ENCODE peak calls at places on chromosome 11, in five cellular contexts. C is HCT116, N is cardiac muscle cell, G is heart right ventricle, B is neuronal stem cell. E is an unnamed sample. For H3K4me1 and H3K27me3, the result is how much of the 10 kb centered on the place peaks cover.

GRCh38 chr11:132981146-132981956 is 551.0 kb downstream of the OPCML start:
- DNase-seq in C (no peak), N (no peak), B (no peak), G (no peak), E (no peak)

GRCh38 chr11:13970986-13971385 is 8.5 kb downstream of the SPON1 start:
- DNase-seq in G (no peak), N (no peak), C (peak), B (no peak), E (peak)

GRCh38 chr11:23725752-23726151 is 771.1 kb upstream of the LUZP2 start:
- DNase-seq in G (no peak), N (peak), C (no peak), B (no peak), E (peak)

GRCh38 chr11:103961010-103961409 is 75.4 kb upstream of the DDI1 start:
- DNase-seq in N (peak), C (no peak), G (no peak), B (no peak), E (no peak)

GRCh38 chr11:19359425-19360000 is 118.8 kb upstream of the E2F8 start:
- DNase-seq in C (no peak), G (no peak), B (peak), N (no peak), E (no peak)

GRCh38 chr11:104881117-104881794 is 17.0 kb downstream of the CASP12 start:
- DNase-seq in C (no peak), N (no peak), G (no peak), B (no peak), E (no peak)

GRCh38 chr11:85752890-85753581 is 57.9 kb downstream of the SYTL2 start:
- DNase-seq in C (no peak), N (no peak), G (no peak), B (no peak), E (no peak)

GRCh38 chr11:6393989-6394670 is 3.9 kb downstream of the SMPD1 start:
- DNase-seq in B (no peak), C (no peak), G (no peak), N (no peak), E (no peak)

GRCh38 chr11:82056450-82056849 is 677.2 kb downstream of the FAM181B start:
- DNase-seq in C (no peak), N (no peak), G (no peak), B (no peak), E (no peak)

GRCh38 chr11:33262016-33262638 is 4.9 kb downstream of the HIPK3 start:
- DNase-seq in N (peak), B (no peak), G (no peak), C (no peak), E (no peak)

GRCh38 chr11:11416917-11417316 is 63.9 kb upstream of the CSNK2A3 start:
- DNase-seq in G (no peak), B (no peak), C (no peak), N (peak), E (no peak)

GRCh38 chr11:130499828-130500227 is 51.4 kb downstream of the ADAMTS15 start:
- DNase-seq in G (no peak), N (no peak), C (no peak), B (no peak), E (no peak)

GRCh38 chr11:34680918-34681554 is 60.1 kb downstream of the EHF start:
- DNase-seq in G (no peak), C (peak), N (peak), B (no peak), E (no peak)

GRCh38 chr11:5007561-5007960 is 12.9 kb downstream of the OR51L1 start:
- DNase-seq in C (no peak), B (no peak), G (no peak), N (no peak), E (peak)

GRCh38 chr11:44954051-44954906 is 3.6 kb upstream of the TP53I11 start:
- DNase-seq in G (no peak), B (no peak), C (no peak), N (no peak), E (no peak)

GRCh38 chr11:119551726-119552510 is 128.9 kb upstream of the THY1 start:
- DNase-seq in G (no peak), C (no peak), B (no peak), N (no peak), E (no peak)

GRCh38 chr11:121476379-121477032 is 23.7 kb upstream of the SORL1-AS1 start:
- DNase-seq in G (no peak), C (no peak), N (no peak), B (no peak), E (no peak)

GRCh38 chr11:77710358-77710757 is 72.8 kb upstream of the CLNS1A start:
- DNase-seq in G (no peak), C (no peak), B (no peak), N (no peak), E (no peak)

GRCh38 chr11:57126766-57127400 is 54.9 kb upstream of the LRRC55 start:
- DNase-seq in B (no peak), G (no peak), N (no peak), C (no peak), E (no peak)

DNA sequence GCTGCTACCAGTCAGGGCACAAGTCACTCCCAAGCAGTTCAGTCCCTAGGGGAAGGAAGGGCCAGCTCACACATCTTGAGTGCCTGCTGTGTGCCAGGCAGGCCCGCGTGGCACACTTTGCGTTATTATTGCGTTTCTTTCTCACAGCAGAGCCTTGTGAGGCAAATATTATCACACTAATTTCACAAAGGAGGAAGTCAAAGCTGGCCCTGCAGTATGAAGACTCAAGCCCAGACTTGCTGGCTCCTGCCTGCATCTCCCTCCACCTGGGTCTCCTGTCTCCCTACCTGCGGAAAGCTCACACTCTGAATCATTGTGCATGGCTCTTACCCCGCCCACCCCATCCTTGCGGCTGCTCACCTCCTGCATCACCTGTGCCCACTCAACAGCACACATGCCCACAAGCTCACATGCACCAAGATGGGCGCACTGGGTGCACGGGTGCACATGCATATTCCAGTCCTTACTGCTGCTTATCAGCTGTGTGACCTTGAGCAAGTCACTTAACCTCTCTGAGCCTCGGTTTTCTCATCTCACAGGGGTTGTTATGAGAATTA is 31.7 kb upstream of the P2RY2 start:
- DNase-seq in N (no peak), C (no peak), G (no peak), B (no peak), E (no peak)
- H3K4me3 ChIP-seq in N (no peak), C (no peak), G (no peak), B (no peak), E (no peak)

DNA sequence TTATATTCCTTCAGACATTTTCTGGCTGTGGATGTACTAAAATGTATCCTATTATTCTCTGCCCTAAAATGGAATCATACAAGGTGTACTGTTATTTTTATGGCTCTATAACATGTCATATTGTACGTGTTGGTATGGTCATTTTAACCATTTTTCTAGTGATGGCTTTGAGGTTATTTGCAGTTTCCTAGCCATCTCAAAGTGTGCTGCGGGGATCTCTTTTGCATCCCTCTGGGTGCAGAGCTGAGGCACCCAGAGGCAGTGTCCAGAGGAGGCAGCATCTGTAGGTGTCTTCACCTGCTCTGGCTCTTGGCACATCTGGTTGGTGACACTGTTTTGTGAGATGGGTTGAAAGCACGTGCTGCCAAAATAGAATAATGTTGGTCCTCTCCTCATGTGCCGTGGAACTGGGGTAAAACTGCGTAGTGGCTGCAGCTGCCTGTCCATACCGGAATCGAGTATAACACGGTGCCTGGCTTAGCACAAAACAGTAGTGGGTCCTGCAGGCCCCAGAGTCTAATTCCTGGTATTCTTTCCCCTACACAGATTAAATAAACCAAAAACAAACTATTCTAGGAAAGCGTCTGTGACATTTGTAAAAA is 12.8 kb downstream of the NEAT1 start:
- DNase-seq in G (no peak), N (no peak), C (no peak), B (no peak), E (no peak)
- H3K4me1 ChIP-seq in G (half or more), N (under half), C (under half), B (under half), E (under half)

DNA sequence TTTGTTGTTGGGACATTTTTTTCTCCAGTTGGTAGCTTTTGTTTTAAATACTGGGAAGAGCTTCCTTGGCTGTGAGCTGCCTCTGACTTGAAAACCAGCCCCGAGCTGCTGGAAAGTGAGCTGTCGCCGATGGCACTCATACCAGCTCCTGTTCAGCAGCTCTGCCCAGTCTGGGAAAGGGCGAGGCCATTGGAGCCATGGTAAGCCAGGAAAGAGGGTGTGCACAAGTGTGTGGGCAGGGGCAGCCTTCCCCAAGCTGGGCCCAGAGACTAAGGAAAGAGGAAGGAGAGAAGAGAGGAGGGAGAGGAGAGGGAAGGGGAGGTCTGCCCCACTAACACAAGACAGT is 3.2 kb upstream of the FLI1 start:
- DNase-seq in C (no peak), G (no peak), B (no peak), N (no peak), E (no peak)
- H3K27me3 ChIP-seq in C (under half), G (under half), B (half or more), N (half or more), E (under half)

DNA sequence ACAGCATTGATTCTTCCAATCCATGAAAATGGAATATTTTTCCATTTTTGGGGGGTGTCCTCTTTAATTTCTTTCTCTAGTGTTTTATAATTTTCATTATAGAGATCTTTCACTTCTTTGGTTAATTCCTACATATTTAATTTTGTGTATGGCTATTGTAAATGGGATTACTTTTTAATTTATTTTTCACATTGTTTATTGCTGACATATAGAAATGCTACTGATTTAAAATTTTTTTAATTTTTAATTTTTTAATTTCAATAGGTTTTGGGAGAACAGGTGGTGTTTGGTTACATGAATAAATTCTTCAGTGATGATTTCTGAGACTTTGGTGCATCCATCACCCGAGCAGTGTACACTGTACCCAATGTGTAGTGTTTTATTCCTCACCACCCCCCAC is 26.6 kb upstream of the OOSP4B start:
- DNase-seq in G (no peak), C (no peak), B (no peak), N (no peak), E (no peak)
- H3K4me3 ChIP-seq in G (no peak), C (no peak), B (no peak), N (no peak), E (no peak)

GRCh38 chr11:62401356-62401755 is 17.5 kb upstream of the SCGB1A1 start:
- DNase-seq in C (no peak), B (no peak), N (no peak), G (no peak), E (no peak)

GRCh38 chr11:62400760-62401159 is 18.1 kb upstream of the SCGB1A1 start:
- DNase-seq in G (peak), N (peak), B (no peak), C (no peak), E (peak)

GRCh38 chr11:62399172-62399867 is 19.5 kb upstream of the SCGB1A1 start:
- DNase-seq in B (no peak), G (no peak), N (peak), C (no peak), E (no peak)

GRCh38 chr11:62399868-62400245 is 19.0 kb upstream of the SCGB1A1 start:
- DNase-seq in G (peak), N (no peak), C (no peak), B (no peak), E (no peak)

DNA sequence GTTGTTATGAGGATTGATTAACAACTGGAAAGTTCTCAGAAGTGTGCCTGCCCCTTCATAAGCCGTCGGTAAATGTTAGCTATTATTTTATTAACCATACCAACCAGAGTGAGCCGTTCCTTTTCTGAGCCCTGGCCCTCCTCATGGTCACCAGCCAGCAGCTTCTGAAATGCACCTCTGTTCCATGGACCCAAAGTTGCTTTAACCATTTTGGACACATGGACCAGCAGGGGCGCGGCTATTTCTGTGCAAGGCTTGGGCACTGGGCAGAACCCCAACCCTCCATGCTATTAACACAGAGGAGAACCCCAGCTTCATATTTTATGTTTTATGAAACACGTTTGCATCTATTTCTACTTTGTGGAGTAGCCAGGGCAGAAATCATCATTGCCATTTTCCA is 18.6 kb upstream of the SCGB1A1 start:
- DNase-seq in N (no peak), C (no peak), B (no peak), G (no peak), E (no peak)
- H3K4me1 ChIP-seq in N (under half), C (under half), B (under half), G (half or more), E (under half)

GRCh38 chr11:117834838-117835443 is 10.4 kb upstream of the FXYD2 start:
- DNase-seq in B (no peak), C (no peak), N (no peak), G (no peak), E (no peak)

GRCh38 chr11:117831661-117832415 is 7.3 kb upstream of the FXYD2 start:
- DNase-seq in G (no peak), N (no peak), C (no peak), B (no peak), E (no peak)

GRCh38 chr11:117832511-117832910 is 8.0 kb upstream of the FXYD2 start:
- DNase-seq in G (no peak), B (no peak), N (no peak), C (no peak), E (no peak)

GRCh38 chr11:117834068-117834810 is 9.7 kb upstream of the FXYD2 start:
- DNase-seq in C (no peak), N (no peak), G (peak), B (no peak), E (no peak)

GRCh38 chr11:117833401-117833891 is 8.9 kb upstream of the FXYD2 start:
- DNase-seq in N (no peak), G (peak), B (no peak), C (no peak), E (peak)
- H3K27me3 ChIP-seq in N (under half), G (under half), B (under half), C (under half), E (under half)

DNA sequence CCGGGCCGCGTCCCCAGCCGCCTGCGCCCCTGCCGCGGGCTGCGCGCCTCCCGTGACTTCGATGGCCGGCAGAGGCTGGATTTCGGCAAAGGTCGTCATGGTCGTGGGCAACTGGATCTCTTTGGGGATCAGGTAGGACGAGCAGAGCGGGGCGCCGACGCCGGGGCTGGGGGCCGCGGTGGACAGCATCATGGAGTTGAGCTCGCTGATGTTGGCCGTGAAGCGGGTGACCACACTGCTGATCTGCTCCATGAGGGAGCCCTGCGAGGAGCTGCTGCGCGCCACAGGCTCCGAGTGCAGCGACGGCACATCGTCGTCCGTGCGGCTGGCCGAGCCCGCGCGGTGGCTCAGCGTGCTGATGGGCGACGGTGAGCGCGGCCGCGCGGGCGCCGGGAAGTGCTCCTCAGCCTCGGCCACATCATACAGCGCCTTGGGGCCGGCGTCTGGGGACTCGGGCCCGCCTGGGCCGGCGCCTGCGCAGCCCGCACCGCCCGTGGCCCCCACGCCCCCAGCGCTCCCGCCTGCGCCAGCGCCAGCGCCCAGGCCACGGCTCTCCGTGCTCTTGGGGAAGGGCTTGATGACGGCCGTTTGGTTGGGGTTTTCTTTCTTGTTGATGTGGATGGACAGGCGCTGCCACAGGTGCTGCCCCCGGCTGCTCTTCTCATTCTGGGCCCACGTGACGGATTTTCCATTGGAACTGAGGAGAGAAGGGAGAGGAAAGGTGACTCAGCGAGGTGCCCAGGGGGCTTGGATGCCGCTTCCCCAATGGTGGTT is 171.5 kb upstream of the CTSC start:
- DNase-seq in N (peak), G (no peak), B (no peak), C (no peak), E (no peak)
- H3K4me3 ChIP-seq in N (peak), G (peak), B (peak), C (no peak), E (no peak)

GRCh38 chr11:65575568-65576231 is at the start of gene EHBP1L1:
- DNase-seq in C (no peak), N (peak), G (peak), B (no peak), E (peak)
- H3K4me1 ChIP-seq in C (under half), N (under half), G (half or more), B (under half), E (under half)

GRCh38 chr11:2217211-2218081 is 45.8 kb upstream of the TH start:
- DNase-seq in N (no peak), G (no peak), C (no peak), B (no peak), E (no peak)

GRCh38 chr11:2215230-2215560 is 43.6 kb upstream of the TH start:
- DNase-seq in G (no peak), B (no peak), C (no peak), N (no peak), E (no peak)

GRCh38 chr11:2214527-2215229 is 43.1 kb upstream of the TH start:
- DNase-seq in B (no peak), G (no peak), C (no peak), N (no peak), E (peak)

GRCh38 chr11:2216400-2217064 is 44.9 kb upstream of the TH start:
- DNase-seq in G (no peak), N (no peak), B (no peak), C (no peak), E (no peak)

GRCh38 chr11:2215561-2216399 is 44.2 kb upstream of the TH start:
- DNase-seq in C (no peak), N (no peak), B (no peak), G (no peak), E (no peak)
- H3K27me3 ChIP-seq in C (under half), N (under half), B (under half), G (under half), E (under half)